ENCODE peak calls at places on chromosomes 6 and 20, in nine cellular contexts. I, V, O, K, Z, F, Q, B and G are unnamed samples.

GRCh38 chr6:683742-684440 is 9.0 kb downstream of the EXOC2 start:
- DNase-seq in I (no peak), V (peak; percentile 77), O (peak; percentile 95), K (peak; percentile 83), Z (no peak), F (no peak), Q (peak; percentile 83), B (no peak), G (peak; percentile 14)

GRCh38 chr6:37489697-37490336 is 9.9 kb downstream of the CCDC167 start:
- DNase-seq in I (no peak), V (peak; percentile 34), O (no peak), K (no peak), Z (no peak), F (no peak), Q (no peak), B (no peak), G (peak; percentile 64)

GRCh38 chr6:16380220-16380809 is 141.9 kb downstream of the GMPR start:
- DNase-seq in I (no peak), V (no peak), O (no peak), K (no peak), Z (no peak), F (no peak), Q (no peak), B (no peak), G (peak; percentile 89)

GRCh38 chr6:36566418-36566905 is 19.2 kb upstream of the STK38 start:
- DNase-seq in I (no peak), V (no peak), O (no peak), K (no peak), Z (no peak), F (no peak), Q (peak; percentile 68), B (no peak), G (no peak)

GRCh38 chr6:474454-475185 is 83.1 kb downstream of the IRF4 start:
- DNase-seq in I (no peak), V (no peak), O (no peak), K (peak; percentile 40), Z (no peak), F (peak; percentile 20), Q (no peak), B (peak; percentile 75), G (no peak)

GRCh38 chr20:36098364-36098763 is 56.2 kb upstream of the EPB41L1 start:
- DNase-seq in I (no peak), V (peak; percentile 75), O (peak; percentile 51), K (no peak), Z (no peak), F (no peak), Q (no peak), B (peak; percentile 85), G (peak; percentile 96)

GRCh38 chr6:100296810-100297544 is 167.7 kb downstream of the SIM1 start:
- DNase-seq in I (no peak), V (peak; percentile 86), O (peak; percentile 91), K (no peak), Z (peak; percentile 74), F (peak; percentile 66), Q (no peak), B (no peak), G (no peak)

GRCh38 chr20:51985013-51985415 is 182.7 kb upstream of the SALL4 start:
- DNase-seq in I (peak; percentile 70), V (peak; percentile 93), O (peak; percentile 95), K (no peak), Z (peak; percentile 72), F (peak; percentile 99), Q (peak; percentile 60), B (no peak), G (no peak)

GRCh38 chr6:14634072-14634471 is 516.5 kb downstream of the CD83 start:
- DNase-seq in I (no peak), V (no peak), O (no peak), K (no peak), Z (no peak), F (no peak), Q (no peak), B (no peak), G (no peak)

GRCh38 chr6:14598017-14598864 is 480.7 kb downstream of the CD83 start:
- DNase-seq in I (no peak), V (no peak), O (no peak), K (peak; percentile 21), Z (no peak), F (no peak), Q (no peak), B (no peak), G (no peak)

GRCh38 chr6:85749236-85749635 is 106.5 kb upstream of the SYNCRIP start:
- DNase-seq in I (no peak), V (no peak), O (no peak), K (no peak), Z (no peak), F (no peak), Q (no peak), B (no peak), G (no peak)

GRCh38 chr6:15076565-15076964 is 169.3 kb upstream of the JARID2 start:
- DNase-seq in I (no peak), V (no peak), O (no peak), K (no peak), Z (no peak), F (no peak), Q (no peak), B (no peak), G (no peak)

GRCh38 chr6:130372786-130373185 is 7.0 kb downstream of the TMEM200A start:
- DNase-seq in I (no peak), V (no peak), O (no peak), K (no peak), Z (no peak), F (no peak), Q (no peak), B (no peak), G (no peak)

GRCh38 chr6:126337323-126337722 is 2.6 kb upstream of the CENPW start:
- DNase-seq in I (no peak), V (peak; percentile 83), O (peak; percentile 23), K (no peak), Z (no peak), F (no peak), Q (peak; percentile 26), B (no peak), G (no peak)

GRCh38 chr20:51529027-51529749 is 13.3 kb downstream of the NFATC2 start:
- DNase-seq in I (no peak), V (peak; percentile 13), O (peak; percentile 48), K (no peak), Z (no peak), F (no peak), Q (peak; percentile 59), B (no peak), G (peak; percentile 70)

DNA sequence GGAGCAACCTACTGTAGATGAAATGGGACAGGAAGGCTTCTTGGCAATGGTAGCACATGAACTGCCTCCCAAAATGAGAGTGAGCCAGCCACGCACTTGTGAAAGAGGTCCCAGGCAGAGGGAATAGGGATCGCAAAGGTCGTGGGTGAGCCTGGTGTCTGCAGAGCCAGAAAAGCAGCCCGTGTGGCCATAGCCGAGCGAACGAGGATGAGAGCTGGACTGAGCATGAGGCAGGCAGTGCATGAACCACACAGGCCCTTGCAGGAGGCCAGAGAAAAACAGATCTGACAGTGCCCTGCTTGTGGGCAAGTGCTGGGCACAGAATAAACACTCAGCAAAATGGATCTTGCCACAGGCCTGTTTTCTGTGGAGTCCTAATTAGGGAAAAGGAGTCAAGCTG is 43.8 kb downstream of the GCNT2 start:
- DNase-seq in I (no peak), V (no peak), O (no peak), K (no peak), Z (no peak), F (no peak), Q (no peak), B (no peak), G (no peak)
- H4K20me1 ChIP-seq in I (no peaks in the 10 kb centered on the region), V (no peaks in the 10 kb centered on the region), O (no peaks in the 10 kb centered on the region), K (no peaks in the 10 kb centered on the region), Z (no peaks in the 10 kb centered on the region), F (no peaks in the 10 kb centered on the region), Q (no peaks in the 10 kb centered on the region), B (no peaks in the 10 kb centered on the region), G (no peaks in the 10 kb centered on the region)

DNA sequence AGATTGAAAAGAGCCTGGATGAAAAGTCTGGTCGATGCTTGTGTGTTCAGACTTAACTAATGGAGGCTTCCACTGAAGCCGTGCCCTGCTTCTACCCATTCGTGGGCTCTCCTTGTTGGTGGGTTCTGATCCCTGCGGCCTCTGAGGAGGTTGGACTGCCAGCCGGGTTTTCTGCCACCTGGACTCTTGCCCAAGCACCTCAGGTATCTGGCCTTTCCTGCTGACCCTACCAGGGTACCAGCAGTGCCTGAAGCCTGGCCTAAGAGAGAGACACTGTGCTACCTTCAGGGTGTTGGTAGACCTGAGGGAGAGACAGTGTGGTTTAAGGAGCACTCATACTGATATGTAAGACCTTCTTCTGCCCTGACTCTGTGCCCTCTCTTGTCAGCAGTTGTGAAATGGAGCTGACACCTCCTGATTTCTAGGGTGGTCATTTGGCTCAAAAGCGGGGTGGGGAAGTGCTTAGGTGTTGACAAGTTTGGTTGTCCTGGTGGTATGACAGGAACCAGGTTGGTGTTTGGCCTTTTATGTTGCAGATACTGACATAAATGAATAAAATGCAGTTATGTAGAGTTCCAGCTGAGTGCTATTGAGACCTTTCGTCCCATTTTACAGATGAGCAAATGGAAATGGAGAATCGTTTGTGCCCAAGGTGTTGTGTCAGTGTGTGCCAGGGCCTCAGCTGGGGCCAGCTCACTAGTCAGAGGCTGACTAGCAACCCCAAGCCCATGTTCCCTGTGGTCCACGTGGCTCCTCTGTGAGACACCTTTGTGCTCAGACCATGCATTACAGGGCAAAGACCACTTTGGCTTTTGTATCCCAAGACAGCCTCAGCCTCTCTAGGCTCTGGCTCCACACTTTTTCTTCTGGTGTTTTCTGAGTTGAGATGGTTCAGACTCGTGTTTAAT is 3.1 kb downstream of the PLCG1 start:
- DNase-seq in I (no peak), V (no peak), O (no peak), K (no peak), Z (no peak), F (no peak), Q (no peak), B (no peak), G (no peak)
- H3K79me2 ChIP-seq in I (peaks cover 81% of the 10 kb centered on the region), V (peaks cover 79% of the 10 kb centered on the region), O (peaks cover 82% of the 10 kb centered on the region), K (peaks cover 81% of the 10 kb centered on the region), Z (peaks cover 67% of the 10 kb centered on the region), F (peaks cover 81% of the 10 kb centered on the region), Q (peaks cover 81% of the 10 kb centered on the region), B (peaks cover 80% of the 10 kb centered on the region), G (peaks cover 81% of the 10 kb centered on the region)

DNA sequence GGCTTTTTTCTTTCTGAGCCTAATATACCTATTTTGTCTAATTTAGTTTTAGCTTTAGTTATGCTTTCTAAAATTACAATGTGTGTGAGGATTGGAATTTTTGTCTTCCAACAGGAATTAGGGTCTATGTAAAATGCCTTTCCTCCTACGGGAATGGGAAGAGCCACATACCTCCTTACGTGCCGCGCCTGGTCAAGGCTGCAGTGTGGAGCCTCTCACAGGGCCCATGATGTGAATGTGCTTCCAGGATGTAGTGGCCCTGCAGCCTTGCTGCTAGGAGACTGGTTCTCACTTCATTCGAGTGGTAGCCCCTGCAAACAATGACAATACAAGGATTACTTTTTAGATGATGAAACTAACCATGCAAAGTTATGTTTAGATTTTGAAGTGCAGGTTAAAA is 110.2 kb downstream of the SOBP start:
- DNase-seq in I (no peak), V (no peak), O (peak; percentile 47), K (peak; percentile 56), Z (no peak), F (no peak), Q (no peak), B (no peak), G (no peak)
- H3K4me3 ChIP-seq in I (no peak overlapping the region), V (no peak overlapping the region), O (no peak overlapping the region), K (no peak overlapping the region), Z (no peak overlapping the region), F (no peak overlapping the region), Q (no peak overlapping the region), B (no peak overlapping the region), G (no peak overlapping the region)

DNA sequence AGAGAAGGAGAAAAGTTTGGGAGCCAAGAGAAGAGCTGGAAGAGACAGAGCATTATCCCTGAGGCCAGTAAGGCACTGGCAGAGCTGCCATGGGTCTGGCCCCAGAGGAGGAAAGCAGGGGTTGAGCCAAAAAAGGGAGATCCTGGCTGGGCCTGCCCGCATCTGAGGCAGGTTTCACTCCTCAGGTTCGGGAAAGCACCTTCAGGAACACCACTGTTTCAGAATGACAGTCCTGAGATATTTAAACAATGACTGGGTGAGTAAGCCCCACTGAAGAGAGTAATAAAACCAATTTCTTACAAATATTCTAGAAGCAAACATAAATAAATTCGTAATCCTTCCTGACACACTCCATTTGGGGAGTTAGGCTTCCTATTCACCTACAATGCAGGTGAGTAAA is 152.2 kb downstream of the BACH2 start:
- DNase-seq in I (no peak), V (no peak), O (no peak), K (no peak), Z (no peak), F (peak; percentile 64), Q (no peak), B (peak; percentile 36), G (no peak)
- H4K20me1 ChIP-seq in I (no peaks in the 10 kb centered on the region), V (no peaks in the 10 kb centered on the region), O (no peaks in the 10 kb centered on the region), K (no peaks in the 10 kb centered on the region), Z (no peaks in the 10 kb centered on the region), F (no peaks in the 10 kb centered on the region), Q (no peaks in the 10 kb centered on the region), B (no peaks in the 10 kb centered on the region), G (no peaks in the 10 kb centered on the region)